ENCODE peak calls at places on chromosomes 3 and 15, in nine cellular contexts. E, C, D, K, S, A, G, W and Z are unnamed samples.
A peak's percentile ranks its signal among the peaks of the same experiment; 100 is the strongest.

GRCh38 chr3:38453075-38453913 is at the start of gene ACVR2B:
- DNase-seq in E (peak; percentile 96), C (peak; percentile 82), D (peak; percentile 91), K (peak; percentile 90), S (peak; percentile 91), A (peak; percentile 92), G (peak; percentile 91), W (no peak), Z (peak; percentile 91)

GRCh38 chr3:45688194-45688881 is 858 bp upstream of the SACM1L start:
- DNase-seq in E (peak; percentile 61), C (peak; percentile 57), D (peak; percentile 49), K (peak; percentile 30), S (no peak), A (peak; percentile 42), G (no peak), W (no peak), Z (no peak)

GRCh38 chr3:43194490-43195115 is 88.7 kb upstream of the POMGNT2 start:
- DNase-seq in E (peak; percentile 48), C (no peak), D (no peak), K (no peak), S (no peak), A (no peak), G (no peak), W (no peak), Z (no peak)

GRCh38 chr3:114447545-114447944 is 153.7 kb downstream of the TIGIT start:
- DNase-seq in E (no peak), C (no peak), D (peak; percentile 20), K (no peak), S (no peak), A (no peak), G (no peak), W (no peak), Z (no peak)

GRCh38 chr15:73897441-73898261 is 24.3 kb downstream of the TBC1D21 start:
- DNase-seq in E (peak; percentile 67), C (peak; percentile 78), D (peak; percentile 95), K (peak; percentile 24), S (peak; percentile 64), A (peak; percentile 82), G (peak; percentile 39), W (peak; percentile 39), Z (no peak)

GRCh38 chr3:72187131-72187530 is 402.2 kb upstream of the PROK2 start:
- DNase-seq in E (no peak), C (no peak), D (no peak), K (no peak), S (no peak), A (peak; percentile 25), G (no peak), W (no peak), Z (no peak)

GRCh38 chr3:113232367-113232766 is 21.0 kb downstream of the BOC start:
- DNase-seq in E (no peak), C (no peak), D (peak; percentile 54), K (no peak), S (no peak), A (no peak), G (no peak), W (no peak), Z (no peak)

GRCh38 chr3:7249493-7250076 is 388.7 kb downstream of the GRM7 start:
- DNase-seq in E (no peak), C (no peak), D (no peak), K (no peak), S (no peak), A (no peak), G (no peak), W (no peak), Z (no peak)

GRCh38 chr3:127747751-127748521 is 74.4 kb downstream of the MGLL start:
- DNase-seq in E (peak; percentile 34), C (no peak), D (peak; percentile 95), K (peak; percentile 48), S (peak; percentile 69), A (no peak), G (peak; percentile 86), W (peak; percentile 42), Z (peak; percentile 67)

GRCh38 chr15:67241132-67241855 is 13.2 kb downstream of the AAGAB start:
- DNase-seq in E (no peak), C (no peak), D (no peak), K (no peak), S (no peak), A (peak; percentile 73), G (no peak), W (no peak), Z (no peak)

GRCh38 chr3:138042043-138042442 is 32.1 kb downstream of the CLDN18 start:
- DNase-seq in E (no peak), C (no peak), D (peak; percentile 88), K (no peak), S (no peak), A (no peak), G (no peak), W (no peak), Z (no peak)

GRCh38 chr15:94524565-94524964 is 293.2 kb downstream of the MCTP2 start:
- DNase-seq in E (peak; percentile 39), C (no peak), D (no peak), K (no peak), S (no peak), A (no peak), G (no peak), W (no peak), Z (no peak)

GRCh38 chr15:94522125-94522524 is 290.8 kb downstream of the MCTP2 start:
- DNase-seq in E (no peak), C (no peak), D (no peak), K (no peak), S (no peak), A (no peak), G (no peak), W (no peak), Z (no peak)

GRCh38 chr15:94523873-94524272 is 292.5 kb downstream of the MCTP2 start:
- DNase-seq in E (no peak), C (peak; percentile 19), D (no peak), K (no peak), S (no peak), A (no peak), G (no peak), W (no peak), Z (no peak)

DNA sequence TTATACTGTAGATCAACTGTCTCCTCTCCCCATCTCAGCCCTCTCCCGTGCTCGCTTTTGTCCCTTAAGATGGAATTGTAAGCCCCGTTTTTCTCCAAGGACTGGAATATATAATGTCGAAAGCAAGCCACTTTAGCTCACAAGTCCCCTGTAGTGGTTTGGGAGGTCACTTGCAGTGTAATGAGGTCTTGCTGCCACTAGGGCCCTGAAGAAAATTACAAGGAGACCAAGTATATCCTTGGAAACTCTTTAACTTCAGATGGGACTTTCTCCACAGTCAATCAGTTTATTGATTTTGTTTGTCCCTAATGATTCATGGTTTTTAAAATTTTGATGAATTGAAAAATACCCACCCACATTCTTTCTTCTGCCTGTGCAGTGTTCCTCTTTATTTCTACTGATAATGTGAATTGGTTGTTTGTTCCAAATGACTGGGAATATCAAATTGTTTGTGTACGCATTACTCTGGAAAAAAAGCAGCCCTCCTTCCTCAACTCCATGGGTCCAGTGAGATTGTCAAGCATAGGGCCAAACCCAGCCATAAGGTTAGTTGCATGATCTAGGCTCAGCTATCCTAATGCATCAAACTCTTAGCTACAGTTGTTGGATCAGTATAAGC is 294.8 kb downstream of the MCTP2 start:
- DNase-seq in E (no peak), C (peak; percentile 25), D (no peak), K (no peak), S (no peak), A (no peak), G (no peak), W (no peak), Z (no peak)
- TF ChIP-seq CTCF in E (peak; percentile 12), C (peak; percentile 68), D (peak; percentile 4), K (peak; percentile 24), S (peak; percentile 15), A (no peak), G (no peak), W (no peak), Z (no peak)

GRCh38 chr15:39776068-39776467 is 6.6 kb downstream of the FSIP1 start:
- DNase-seq in E (no peak), C (no peak), D (no peak), K (no peak), S (no peak), A (no peak), G (no peak), W (no peak), Z (no peak)

GRCh38 chr15:39767921-39768320 is 14.7 kb downstream of the FSIP1 start:
- DNase-seq in E (no peak), C (no peak), D (no peak), K (no peak), S (no peak), A (no peak), G (no peak), W (no peak), Z (no peak)

GRCh38 chr15:39774688-39775267 is 7.9 kb downstream of the FSIP1 start:
- DNase-seq in E (no peak), C (no peak), D (no peak), K (no peak), S (no peak), A (no peak), G (no peak), W (no peak), Z (no peak)

GRCh38 chr15:39770748-39771689 is 11.6 kb downstream of the FSIP1 start:
- DNase-seq in E (no peak), C (no peak), D (peak; percentile 89), K (no peak), S (no peak), A (no peak), G (peak; percentile 19), W (no peak), Z (no peak)
- TF ChIP-seq CTCF in E (no peak), C (no peak), D (no peak), K (no peak), S (no peak), A (no peak), G (no peak), W (no peak), Z (no peak)

GRCh38 chr15:101194246-101195138 is 57.4 kb downstream of the CHSY1 start:
- DNase-seq in E (no peak), C (no peak), D (no peak), K (no peak), S (no peak), A (no peak), G (no peak), W (no peak), Z (no peak)
- TF ChIP-seq CTCF in E (no peak), C (no peak), D (no peak), K (no peak), S (no peak), A (no peak), G (no peak), W (no peak), Z (no peak)

GRCh38 chr3:49689046-49689886 is at the start of the genes MST1 and RNF123:
- DNase-seq in E (peak; percentile 95), C (peak; percentile 95), D (peak; percentile 97), K (peak; percentile 87), S (peak; percentile 97), A (peak; percentile 93), G (peak; percentile 93), W (peak; percentile 72), Z (peak; percentile 78)
- TF ChIP-seq CTCF in E (peak; percentile 18), C (no peak), D (peak; percentile 40), K (no peak), S (no peak), A (peak; percentile 31), G (peak; percentile 37), W (peak; percentile 30), Z (no peak)

DNA sequence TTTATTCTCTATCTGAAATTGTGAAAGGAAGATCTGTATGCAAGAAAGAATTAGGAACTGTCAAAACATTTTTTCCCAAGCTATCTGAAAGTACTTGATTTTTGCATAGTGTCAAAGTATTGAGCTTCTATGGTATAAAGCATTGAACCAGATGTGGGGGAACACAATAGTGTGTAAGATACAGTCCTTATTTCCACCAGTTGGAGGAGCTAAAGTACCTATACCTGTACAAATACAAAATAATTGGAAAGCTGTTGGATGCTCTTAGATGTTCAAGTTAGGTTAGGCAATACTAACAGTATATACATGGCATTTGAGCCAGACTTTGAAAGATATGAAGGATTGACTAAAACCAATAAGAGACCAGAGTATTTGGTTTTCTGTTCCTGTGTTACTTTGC is 148.4 kb downstream of the B3GALNT1 start:
- DNase-seq in E (no peak), C (no peak), D (peak; percentile 55), K (no peak), S (no peak), A (peak; percentile 29), G (no peak), W (no peak), Z (no peak)
- TF ChIP-seq CTCF in E (peak; percentile 14), C (no peak), D (peak; percentile 18), K (peak; percentile 22), S (no peak), A (peak; percentile 55), G (no peak), W (peak; percentile 10), Z (no peak)